ENCODE peak calls at places on chromosomes 4 and X, in six cellular contexts. B is AG09319, W is RWPE2, Q is NCI-H524, S is dermis microvascular lymphatic vessel endothelial cell, T is ACHN. H is an unnamed sample.

GRCh38 chr4:792729-793108 is 33.2 kb downstream of the CPLX1 start:
- DNase-seq in Q (no peak), S (no peak), B (no peak), W (no peak), T (no peak), H (no peak)

GRCh38 chr4:177671845-177672244 is 229.6 kb upstream of the AGA start:
- DNase-seq in S (no peak), B (no peak), W (no peak), T (no peak), Q (no peak), H (no peak)

GRCh38 chrX:39206746-39207145 is 405.5 kb downstream of the MID1IP1 start:
- DNase-seq in W (no peak), Q (no peak), T (no peak), S (no peak), B (no peak), H (no peak)

GRCh38 chr4:72896515-72896914 is 173.0 kb downstream of the COX18 start:
- DNase-seq in W (no peak), T (peak), S (peak), B (peak), Q (peak), H (no peak)

GRCh38 chr4:184952522-184952921 is 65.8 kb upstream of the HELT start:
- DNase-seq in T (no peak), Q (no peak), W (no peak), S (no peak), B (no peak), H (no peak)

GRCh38 chrX:19704117-19704516 is 183.3 kb downstream of the SH3KBP1 start:
- DNase-seq in Q (no peak), W (no peak), T (no peak), B (no peak), S (no peak), H (no peak)

GRCh38 chr4:77636902-77637301 is 31.3 kb downstream of the CXCL13 start:
- DNase-seq in B (no peak), S (peak), T (no peak), W (peak), Q (no peak), H (no peak)

GRCh38 chr4:65508169-65508568 is 162.1 kb downstream of the EPHA5 start:
- DNase-seq in W (no peak), Q (no peak), B (no peak), S (no peak), T (peak), H (no peak)

GRCh38 chr4:156931267-156931666 is 40.3 kb downstream of the PDGFC start:
- DNase-seq in T (no peak), W (peak), Q (no peak), S (no peak), B (peak), H (no peak)

GRCh38 chrX:110132450-110133114 is 129.7 kb downstream of the TMEM164 start:
- DNase-seq in W (no peak), Q (no peak), T (no peak), B (no peak), S (no peak), H (no peak)

GRCh38 chrX:346034-346813 is 27.6 kb upstream of the GTPBP6 start:
- DNase-seq in T (no peak), S (no peak), B (no peak), W (peak), Q (no peak), H (no peak)

GRCh38 chr4:2830632-2831610 is 12.7 kb upstream of the ADD1 start:
- DNase-seq in W (peak), S (no peak), T (no peak), Q (no peak), B (no peak), H (no peak)

GRCh38 chrX:47595701-47596655 is 13.7 kb downstream of the TIMP1 start:
- DNase-seq in S (no peak), Q (no peak), W (no peak), B (no peak), T (no peak), H (no peak)

GRCh38 chr4:16253127-16253960 is 27.1 kb upstream of the TAPT1 start:
- DNase-seq in S (no peak), T (peak), B (peak), Q (no peak), W (no peak), H (no peak)